ENCODE peak calls at places on chromosomes 12 and 14, in five cellular contexts. Z is heart left ventricle, F is cardiac fibroblast, C is choroid plexus epithelial cell, K is upper lobe of left lung. O is an unnamed sample.

GRCh38 chr12:67067453-67068203 is 201.5 kb upstream of the CAND1 start:
- DNase-seq in Z (no peak), F (no peak), C (no peak), K (no peak), O (no peak)

GRCh38 chr12:109896188-109896587 is 3.9 kb upstream of the TCHP start:
- DNase-seq in Z (no peak), F (no peak), C (no peak), K (no peak), O (no peak)

GRCh38 chr12:39157696-39158342 is 252.4 kb upstream of the CPNE8 start:
- DNase-seq in Z (peak), F (no peak), C (no peak), K (no peak), O (no peak)

GRCh38 chr14:104499784-104500496 is 79.6 kb upstream of the C14orf180 start:
- DNase-seq in Z (no peak), F (no peak), C (no peak), K (peak), O (no peak)

GRCh38 chr12:130715996-130716917 is at the start of gene RIMBP2:
- DNase-seq in Z (no peak), F (peak), C (peak), K (no peak), O (no peak)

GRCh38 chr12:3994500-3994899 is 121.3 kb upstream of the PARP11 start:
- DNase-seq in Z (no peak), F (no peak), C (no peak), K (no peak), O (no peak)

GRCh38 chr12:109386079-109386473 is 38.4 kb downstream of the MYO1H start:
- DNase-seq in Z (no peak), F (no peak), C (no peak), K (no peak), O (no peak)

GRCh38 chr12:57089259-57090245 is 638 bp downstream of the NAB2 start:
- DNase-seq in Z (peak), F (peak), C (peak), K (peak), O (no peak)

GRCh38 chr14:23881292-23881691 is 72.3 kb upstream of the DHRS4 start:
- DNase-seq in Z (no peak), F (no peak), C (no peak), K (no peak), O (no peak)

GRCh38 chr12:95385246-95385645 is 88.7 kb upstream of the METAP2 start:
- DNase-seq in Z (peak), F (peak), C (peak), K (no peak), O (peak)

GRCh38 chr14:68790656-68791077 is 2.2 kb downstream of the ZFP36L1 start:
- DNase-seq in Z (peak), F (peak), C (no peak), K (no peak), O (no peak)

GRCh38 chr14:103731481-103731880 is 15.9 kb downstream of the ZFYVE21 start:
- DNase-seq in Z (no peak), F (no peak), C (no peak), K (no peak), O (no peak)

GRCh38 chr12:111756681-111757080 is 10.1 kb upstream of the ALDH2 start:
- DNase-seq in Z (no peak), F (no peak), C (no peak), K (no peak), O (no peak)

GRCh38 chr14:71472281-71472960 is 459.8 kb upstream of the RGS6 start:
- DNase-seq in Z (no peak), F (no peak), C (peak), K (no peak), O (no peak)

GRCh38 chr14:38743941-38744611 is 359.0 kb downstream of the SEC23A start:
- DNase-seq in Z (no peak), F (no peak), C (no peak), K (no peak), O (no peak)

GRCh38 chr14:41636492-41637392 is 30.1 kb downstream of the LRFN5 start:
- DNase-seq in Z (no peak), F (no peak), C (peak), K (no peak), O (no peak)

GRCh38 chr14:88868558-88869159 is 44.2 kb downstream of the TTC8 start:
- DNase-seq in Z (no peak), F (peak), C (peak), K (no peak), O (peak)
- TF ChIP-seq CTCF in Z (no peak), F (peak), C (peak), K (peak), O (peak)

GRCh38 chr14:20305265-20306078 is at the start of gene TTC5:
- DNase-seq in Z (peak), F (peak), C (peak), K (peak), O (peak)

GRCh38 chr14:20302042-20302761 is 3.5 kb downstream of the TTC5 start:
- DNase-seq in Z (no peak), F (peak), C (peak), K (no peak), O (no peak)

GRCh38 chr14:20306079-20306423 is 300 bp upstream of the TTC5 start:
- DNase-seq in Z (no peak), F (no peak), C (no peak), K (no peak), O (no peak)
- H3K4me3 ChIP-seq in Z (no peak), F (no peak), C (no peak), K (no peak), O (peak)

GRCh38 chr14:80770114-80770917 is 171.2 kb downstream of the CEP128 start:
- DNase-seq in Z (no peak), F (no peak), C (peak), K (no peak), O (no peak)

GRCh38 chr14:80772504-80772903 is 169.0 kb downstream of the CEP128 start:
- DNase-seq in Z (no peak), F (no peak), C (no peak), K (no peak), O (no peak)

GRCh38 chr14:80764496-80764895 is 177.0 kb downstream of the CEP128 start:
- DNase-seq in Z (no peak), F (no peak), C (peak), K (no peak), O (peak)

GRCh38 chr14:80764921-80765507 is 176.5 kb downstream of the CEP128 start:
- DNase-seq in Z (no peak), F (no peak), C (no peak), K (no peak), O (no peak)

DNA sequence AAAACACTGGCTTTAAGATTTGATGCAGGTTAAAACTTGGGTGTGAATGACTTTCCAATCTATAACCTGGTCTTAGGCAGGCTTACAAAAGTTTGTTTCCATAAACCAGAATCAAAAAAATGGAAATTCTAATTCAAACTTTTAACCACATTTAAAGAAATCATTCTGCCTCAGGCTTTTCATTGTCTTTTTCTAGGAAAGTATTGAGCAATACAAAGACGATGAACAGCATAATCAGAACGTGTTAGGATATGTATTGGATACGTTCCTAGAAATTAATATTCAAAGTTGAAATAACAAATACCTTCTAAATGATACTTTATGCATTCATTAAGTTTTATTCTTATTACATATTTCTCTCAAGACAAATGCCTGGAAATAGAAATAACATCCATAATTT is 172.9 kb downstream of the CEP128 start:
- DNase-seq in Z (no peak), F (no peak), C (no peak), K (no peak), O (no peak)
- TF ChIP-seq CTCF in Z (no peak), F (no peak), C (no peak), K (no peak), O (no peak)

GRCh38 chr12:91331371-91331770 is 148.8 kb upstream of the DCN start:
- DNase-seq in Z (no peak), F (no peak), C (no peak), K (no peak), O (no peak)

GRCh38 chr12:91332305-91332704 is 149.7 kb upstream of the DCN start:
- DNase-seq in Z (no peak), F (peak), C (peak), K (no peak), O (no peak)

GRCh38 chr12:91326043-91327027 is 143.7 kb upstream of the DCN start:
- DNase-seq in Z (no peak), F (peak), C (peak), K (no peak), O (no peak)

GRCh38 chr12:91327889-91328288 is 145.3 kb upstream of the DCN start:
- DNase-seq in Z (no peak), F (peak), C (no peak), K (no peak), O (peak)

DNA sequence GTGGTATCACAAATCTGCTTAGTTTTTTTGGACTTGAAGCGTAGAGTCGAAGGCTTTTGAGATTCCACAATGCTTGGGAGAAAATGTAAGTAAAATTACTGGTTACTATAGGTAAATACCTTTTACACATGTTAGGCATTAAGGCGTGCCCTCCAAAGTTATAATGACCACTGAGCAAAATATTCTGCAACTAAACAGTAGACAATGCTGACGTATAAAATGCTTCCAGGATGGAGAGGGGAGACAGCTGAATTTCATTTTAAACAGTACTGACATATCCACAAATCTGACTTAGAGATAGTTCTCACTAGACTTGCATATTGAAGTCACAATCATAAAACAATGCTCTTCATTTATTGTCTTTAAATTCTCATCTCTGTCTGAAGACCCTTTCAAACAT is 144.5 kb upstream of the DCN start:
- DNase-seq in Z (no peak), F (peak), C (no peak), K (no peak), O (no peak)
- H3K4me3 ChIP-seq in Z (no peak), F (no peak), C (no peak), K (no peak), O (no peak)

GRCh38 chr14:78170203-78170602 is at the start of gene NRXN3:
- DNase-seq in Z (no peak), F (no peak), C (peak), K (peak), O (no peak)

GRCh38 chr14:78162202-78162601 is 8.0 kb upstream of the NRXN3 start:
- DNase-seq in Z (no peak), F (no peak), C (peak), K (no peak), O (no peak)

GRCh38 chr14:78164226-78164853 is 5.8 kb upstream of the NRXN3 start:
- DNase-seq in Z (no peak), F (no peak), C (peak), K (peak), O (no peak)
- TF ChIP-seq CTCF in Z (no peak), F (peak), C (peak), K (peak), O (peak)

DNA sequence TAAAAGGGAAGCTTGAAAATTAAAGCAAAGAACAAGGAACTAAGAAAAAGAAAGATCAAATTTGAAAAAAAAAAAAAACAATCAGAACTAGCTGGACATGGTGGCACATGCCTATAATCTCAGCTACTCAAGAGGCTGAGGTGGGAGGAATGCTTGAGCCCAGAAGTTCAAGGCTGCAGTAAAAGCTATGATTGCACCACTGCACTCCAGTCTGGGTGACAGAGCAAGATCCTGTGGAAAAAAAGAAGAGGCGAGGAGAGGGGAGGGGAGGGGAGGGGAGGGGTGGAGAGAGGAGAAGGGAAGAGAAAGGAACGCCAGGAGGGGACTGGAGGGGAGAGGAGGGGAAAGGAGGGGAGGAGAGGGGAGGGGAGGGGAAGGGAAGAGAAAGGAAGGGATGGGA is 43.0 kb downstream of the EEA1 start:
- DNase-seq in Z (no peak), F (peak), C (peak), K (peak), O (no peak)
- H3K4me3 ChIP-seq in Z (no peak), F (no peak), C (no peak), K (no peak), O (no peak)

DNA sequence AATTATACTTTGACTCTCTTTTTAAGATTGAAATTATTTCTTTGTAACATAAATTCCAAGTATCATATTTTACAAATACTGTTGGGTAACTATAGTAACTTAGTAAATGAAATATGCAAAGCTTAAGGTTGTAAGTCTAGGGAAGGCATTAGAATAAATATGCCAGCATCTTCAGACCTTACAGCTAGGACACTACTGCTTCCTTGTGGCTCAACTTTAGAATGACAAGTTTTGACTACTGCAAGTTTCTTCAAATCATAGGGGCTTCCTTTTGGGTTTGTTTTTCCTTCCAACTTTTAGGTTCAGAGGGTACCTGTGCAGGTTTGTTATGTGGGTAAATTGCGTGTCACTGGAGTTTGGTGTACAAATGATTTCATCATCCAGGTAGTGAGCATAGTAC is 17.7 kb upstream of the ANP32D start:
- DNase-seq in Z (no peak), F (peak), C (peak), K (no peak), O (peak)
- TF ChIP-seq CTCF in Z (peak), F (peak), C (peak), K (no peak), O (peak)

DNA sequence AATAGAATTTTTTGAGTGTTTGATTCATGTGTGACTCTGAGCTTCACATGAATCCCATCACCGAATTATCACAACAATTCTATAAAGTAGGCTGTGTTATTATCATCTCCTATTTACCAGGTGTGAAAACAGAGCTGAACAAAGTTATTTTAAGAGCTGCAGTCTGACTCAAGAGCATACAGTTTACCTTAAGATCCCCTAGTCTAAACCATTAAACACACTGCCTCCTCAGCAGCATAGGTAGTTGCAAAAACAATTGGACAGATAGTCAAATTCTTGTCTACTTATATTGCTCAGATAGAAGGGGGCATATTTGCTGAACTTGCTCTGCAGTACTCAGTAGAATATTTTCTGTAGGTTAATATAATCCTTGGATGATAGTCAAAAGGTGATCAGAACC is 219.8 kb upstream of the ATP2B1 start:
- DNase-seq in Z (no peak), F (no peak), C (no peak), K (no peak), O (no peak)
- H3K4me3 ChIP-seq in Z (no peak), F (no peak), C (no peak), K (no peak), O (no peak)

O was measured in retinal pigment epithelial cell.